ENCODE peak calls at places on chromosome 1, in ten cellular contexts. W is left lung; M is SJSA1; D is uterus; H is CD8-positive, alpha-beta memory T cell; S is IMR-90; T is stomach; N is esophagus squamous epithelium; L is spleen; Q is cardiac muscle cell. B is an unnamed sample. For H3K36me3, H3K9me3 and H3K4me1, the result is how much of the 10 kb centered on the place peaks cover.

GRCh38 chr1:145991799-145992412 is 4.5 kb downstream of the TXNIP start:
- DNase-seq in H (no peak), T (peak), M (peak), L (no peak), D (peak), S (no peak), W (no peak), Q (no peak), N (no peak), B (no peak)

GRCh38 chr1:79042117-79042516 is 35.6 kb upstream of the ADGRL4 start:
- DNase-seq in L (no peak), H (no peak), D (no peak), N (no peak), M (peak), T (no peak), W (no peak), S (peak), Q (peak), B (no peak)

GRCh38 chr1:220498188-220498587 is 29.7 kb upstream of the MARK1 start:
- DNase-seq in D (no peak), W (no peak), H (no peak), M (no peak), S (no peak), Q (peak), L (no peak), T (no peak), N (no peak), B (no peak)

GRCh38 chr1:167821969-167822685 is 91.8 kb downstream of the ADCY10 start:
- DNase-seq in T (no peak), D (no peak), Q (no peak), L (no peak), S (peak), H (no peak), W (no peak), N (no peak), M (peak), B (no peak)

GRCh38 chr1:57411262-57411661 is 12.6 kb downstream of the DAB1 start:
- DNase-seq in Q (peak), H (no peak), D (no peak), T (no peak), N (no peak), W (no peak), L (no peak), M (no peak), S (peak), B (no peak)

GRCh38 chr1:8815582-8816285 is 1.7 kb downstream of the RERE start:
- DNase-seq in D (no peak), L (no peak), M (peak), T (peak), S (no peak), Q (peak), H (no peak), W (no peak), N (no peak), B (no peak)

GRCh38 chr1:228105269-228105995 is 2.3 kb upstream of the C1orf35 start:
- DNase-seq in Q (no peak), N (no peak), T (no peak), H (no peak), L (peak), W (no peak), S (no peak), D (no peak), M (no peak), B (no peak)

GRCh38 chr1:41862411-41863221 is 56.1 kb downstream of the HIVEP3 start:
- DNase-seq in H (no peak), W (no peak), T (no peak), D (no peak), N (no peak), S (peak), M (peak), Q (peak), L (no peak), B (no peak)

GRCh38 chr1:157163273-157164127 is 25.3 kb upstream of the ETV3 start:
- DNase-seq in T (peak), L (peak), M (peak), N (no peak), S (peak), Q (peak), H (peak), W (peak), D (peak), B (peak)

GRCh38 chr1:83901547-83902155 is 97.3 kb downstream of the TTLL7 start:
- DNase-seq in W (no peak), S (peak), T (peak), L (no peak), H (no peak), N (no peak), M (peak), D (no peak), Q (peak), B (no peak)

GRCh38 chr1:72109916-72110315 is 172.4 kb downstream of the NEGR1 start:
- DNase-seq in Q (peak), D (no peak), L (no peak), T (no peak), M (no peak), W (no peak), S (no peak), N (no peak), H (no peak), B (no peak)

GRCh38 chr1:7975212-7975865 is 13.8 kb downstream of the PARK7 start:
- DNase-seq in M (peak), L (no peak), T (peak), D (peak), N (no peak), W (no peak), H (no peak), S (peak), Q (peak), B (peak)

GRCh38 chr1:153525088-153525713 is 10.6 kb downstream of the S100A6 start:
- DNase-seq in H (no peak), W (no peak), N (no peak), D (peak), L (peak), S (peak), M (no peak), Q (no peak), T (no peak), B (no peak)

GRCh38 chr1:210239295-210240155 is 6.9 kb downstream of the SERTAD4 start:
- DNase-seq in Q (peak), H (no peak), D (peak), T (no peak), W (no peak), L (no peak), N (no peak), M (peak), S (peak), B (peak)

GRCh38 chr1:216702170-216702569 is 21.1 kb downstream of the ESRRG start:
- DNase-seq in S (no peak), D (no peak), W (no peak), H (no peak), Q (no peak), T (no peak), M (no peak), L (no peak), N (no peak), B (no peak)

GRCh38 chr1:37485902-37486679 is 11.7 kb downstream of the ZC3H12A start:
- DNase-seq in T (peak), M (no peak), S (no peak), H (no peak), D (no peak), N (no peak), L (no peak), Q (peak), W (no peak), B (no peak)

GRCh38 chr1:167297222-167298214 is 76.8 kb downstream of the POU2F1 start:
- DNase-seq in Q (peak), T (peak), S (peak), H (no peak), L (no peak), D (no peak), W (no peak), N (no peak), M (no peak), B (no peak)

GRCh38 chr1:110042981-110043380 is 8.6 kb downstream of the STRIP1 start:
- DNase-seq in D (no peak), N (no peak), S (no peak), M (no peak), W (no peak), Q (no peak), T (no peak), H (no peak), L (peak), B (no peak)

GRCh38 chr1:110038271-110038670 is 3.8 kb downstream of the STRIP1 start:
- DNase-seq in S (no peak), Q (no peak), T (no peak), D (no peak), L (no peak), N (no peak), M (no peak), H (no peak), W (no peak), B (no peak)

GRCh38 chr1:110040548-110040947 is 6.1 kb downstream of the STRIP1 start:
- DNase-seq in T (no peak), D (no peak), Q (no peak), S (no peak), H (no peak), W (no peak), L (peak), M (no peak), N (no peak), B (no peak)

GRCh38 chr1:110035236-110035752 is 870 bp downstream of the STRIP1 start:
- DNase-seq in W (no peak), L (no peak), H (no peak), N (no peak), T (no peak), D (no peak), S (peak), M (peak), Q (no peak), B (no peak)

GRCh38 chr1:110039641-110040040 is 5.2 kb downstream of the STRIP1 start:
- DNase-seq in S (no peak), M (no peak), L (no peak), W (no peak), T (no peak), Q (no peak), D (no peak), H (no peak), N (no peak), B (no peak)
- H3K36me3 ChIP-seq in S (half or more), M (half or more), L (half or more), W (half or more), T (half or more), Q (half or more), D (under half), H (half or more), N (half or more), B (half or more)

GRCh38 chr1:68904472-68904871 is 407.6 kb upstream of the DEPDC1 start:
- DNase-seq in M (no peak), T (no peak), N (no peak), D (no peak), W (no peak), Q (peak), H (no peak), L (no peak), S (no peak), B (no peak)
- H3K9me3 ChIP-seq in M (under half), T (under half), N (under half), D (under half), W (under half), Q (under half), H (under half), L (under half), S (under half), B (under half)

DNA sequence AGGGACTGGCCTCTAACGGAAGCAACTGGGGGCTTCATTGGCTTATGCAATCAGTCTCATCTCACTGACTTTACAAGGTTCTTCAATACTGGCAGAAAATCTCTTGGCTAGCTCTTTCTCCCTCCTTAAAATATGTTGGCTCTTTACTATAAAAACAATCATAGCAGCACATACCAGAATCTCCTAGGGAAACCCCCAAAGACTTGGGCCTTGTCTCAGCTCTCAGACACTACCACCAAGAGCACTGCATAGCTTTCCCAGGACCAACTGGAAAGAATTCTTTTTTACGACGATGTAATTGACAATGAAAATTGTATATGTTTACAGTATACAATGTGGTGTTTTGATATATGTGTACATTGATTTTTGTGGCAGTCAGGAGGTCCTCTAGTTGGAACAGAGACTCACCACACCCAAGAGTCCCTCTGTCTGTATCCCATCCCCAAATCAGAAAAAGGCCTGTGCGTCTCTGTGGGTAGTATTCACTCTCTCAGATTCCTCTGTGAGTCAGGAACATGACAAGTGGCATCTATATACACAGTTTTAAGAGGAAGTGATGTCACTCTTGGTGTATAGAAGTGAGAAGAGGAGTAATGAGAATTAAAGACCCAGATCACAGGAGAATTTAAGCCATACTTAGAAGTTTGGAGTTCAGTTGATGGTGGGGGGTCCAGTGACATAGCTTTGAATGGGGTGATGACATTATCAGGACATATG is 21.1 kb downstream of the SMAP2 start:
- DNase-seq in Q (peak), M (peak), N (no peak), L (no peak), D (no peak), T (no peak), S (peak), W (no peak), H (peak), B (no peak)
- H3K4me1 ChIP-seq in Q (under half), M (under half), N (under half), L (half or more), D (under half), T (half or more), S (under half), W (half or more), H (half or more), B (under half)

DNA sequence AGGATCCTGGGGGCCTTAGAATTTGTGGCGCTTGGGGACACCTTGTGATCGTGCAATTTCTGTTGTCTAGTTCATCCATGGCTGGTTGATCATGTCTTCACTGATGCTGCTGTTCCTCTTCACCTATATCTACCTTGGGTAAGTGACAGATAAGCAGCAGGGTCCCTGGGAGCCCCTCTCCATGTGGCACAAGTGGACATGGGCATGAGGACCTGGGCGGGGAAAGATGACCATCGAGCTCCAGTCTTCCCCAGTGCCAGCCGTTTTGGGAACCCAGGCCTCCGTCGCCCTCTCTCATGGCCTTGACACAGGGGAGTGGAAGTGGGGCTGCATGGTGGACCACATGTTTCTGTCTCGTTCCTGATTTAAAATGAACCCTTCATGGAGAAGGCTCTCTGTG is 17.6 kb downstream of the PSEN2 start:
- DNase-seq in D (no peak), S (no peak), W (no peak), H (no peak), L (peak), N (no peak), M (no peak), Q (no peak), T (no peak), B (no peak)
- H3K36me3 ChIP-seq in D (under half), S (under half), W (under half), H (under half), L (under half), N (half or more), M (under half), Q (under half), T (half or more), B (half or more)

GRCh38 chr1:2974701-2975301 is 46.5 kb upstream of the ACTRT2 start:
- DNase-seq in S (no peak), H (no peak), Q (no peak), N (no peak), T (peak), W (no peak), L (no peak), M (no peak), D (no peak), B (peak)
- H3K9me3 ChIP-seq in S (half or more), H (under half), Q (under half), N (under half), T (under half), W (under half), L (under half), M (under half), D (under half), B (under half)

DNA sequence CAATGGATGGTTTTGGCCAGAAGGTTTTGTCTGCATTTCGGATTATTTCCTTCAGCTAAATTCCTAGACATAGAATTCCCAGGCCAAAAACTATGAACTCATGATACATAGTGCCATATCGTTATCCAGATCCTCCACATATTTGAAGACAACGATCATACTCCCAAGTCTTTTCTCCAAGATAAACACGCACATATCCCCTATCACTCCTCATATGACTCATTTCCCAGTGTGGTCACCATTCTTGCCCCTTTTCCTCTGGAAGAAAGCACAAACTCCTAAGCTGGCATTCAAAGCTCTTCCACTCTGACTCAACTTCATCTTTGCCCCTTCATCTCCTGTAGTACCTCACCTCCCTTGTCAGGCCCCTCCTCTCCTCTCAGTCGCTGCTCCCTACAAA is 277.6 kb downstream of the PLPP3 start:
- DNase-seq in M (peak), N (no peak), D (no peak), Q (peak), L (no peak), T (no peak), H (no peak), W (no peak), S (peak), B (no peak)
- H3K4me1 ChIP-seq in M (under half), N (under half), D (under half), Q (under half), L (under half), T (under half), H (under half), W (under half), S (under half), B (under half)